ENCODE peak calls at places on chromosomes 6 and 20, in five cellular contexts. L is fibroblast of lung; S is naive thymus-derived CD4-positive, alpha-beta T cell; D is H9; Y is stomach. W is an unnamed sample.

GRCh38 chr6:52417675-52418111 is 2.4 kb upstream of the EFHC1 start:
- DNase-seq in L (peak; percentile 69), S (no peak), D (no peak), Y (peak; percentile 49), W (no peak)

GRCh38 chr6:109453594-109454482 is 1.7 kb downstream of the MICAL1 start:
- DNase-seq in L (peak; percentile 47), S (no peak), D (no peak), Y (no peak), W (no peak)

GRCh38 chr20:63771046-63771707 is 31.6 kb downstream of the SLC2A4RG start:
- DNase-seq in L (no peak), S (no peak), D (peak; percentile 23), Y (no peak), W (no peak)

GRCh38 chr6:116398366-116399005 is 27.7 kb downstream of the DSE start:
- DNase-seq in L (peak; percentile 64), S (no peak), D (no peak), Y (no peak), W (no peak)

GRCh38 chr6:30116724-30117123 is 3.8 kb upstream of the TRIM31 start:
- DNase-seq in L (no peak), S (no peak), D (no peak), Y (no peak), W (no peak)

GRCh38 chr6:90066715-90067114 is 172.4 kb downstream of the GJA10 start:
- DNase-seq in L (no peak), S (no peak), D (no peak), Y (no peak), W (no peak)

GRCh38 chr6:155311076-155311475 is 3.2 kb downstream of the TFB1M start:
- DNase-seq in L (peak; percentile 27), S (no peak), D (no peak), Y (peak; percentile 60), W (no peak)

GRCh38 chr6:36109092-36109491 is 21.2 kb upstream of the MAPK13 start:
- DNase-seq in L (no peak), S (no peak), D (no peak), Y (no peak), W (no peak)

GRCh38 chr20:4512891-4513550 is 208.7 kb upstream of the PRND start:
- DNase-seq in L (peak; percentile 91), S (no peak), D (no peak), Y (no peak), W (no peak)

GRCh38 chr6:106927531-106928398 is 46.8 kb downstream of the CD24 start:
- DNase-seq in L (peak; percentile 22), S (peak; percentile 32), D (peak; percentile 71), Y (peak; percentile 57), W (no peak)

GRCh38 chr20:59016795-59017492 is 2.3 kb upstream of the TUBB1 start:
- DNase-seq in L (no peak), S (no peak), D (no peak), Y (no peak), W (no peak)

GRCh38 chr6:71204741-71205140 is 83.9 kb upstream of the OGFRL1 start:
- DNase-seq in L (no peak), S (no peak), D (no peak), Y (no peak), W (no peak)

GRCh38 chr20:36315545-36316351 is 9.6 kb downstream of the DLGAP4 start:
- DNase-seq in L (no peak), S (no peak), D (peak; percentile 24), Y (no peak), W (peak; percentile 42)

GRCh38 chr20:9884061-9884460 is 45.2 kb upstream of the PAK5 start:
- DNase-seq in L (no peak), S (no peak), D (no peak), Y (no peak), W (no peak)

GRCh38 chr6:143514996-143515760 is 3.7 kb upstream of the FUCA2 start:
- DNase-seq in L (peak; percentile 52), S (no peak), D (no peak), Y (peak; percentile 73), W (no peak)

GRCh38 chr6:2697291-2697690 is 53.4 kb downstream of the MYLK4 start:
- DNase-seq in L (no peak), S (no peak), D (no peak), Y (no peak), W (no peak)

GRCh38 chr6:122491915-122492537 is 20.4 kb upstream of the SERINC1 start:
- DNase-seq in L (peak; percentile 75), S (peak; percentile 51), D (no peak), Y (peak; percentile 80), W (peak; percentile 78)

GRCh38 chr20:48776306-48776705 is 51.5 kb downstream of the PREX1 start:
- DNase-seq in L (peak; percentile 54), S (no peak), D (no peak), Y (no peak), W (peak; percentile 84)

GRCh38 chr6:21588812-21589811 is 4.4 kb upstream of the SOX4 start:
- DNase-seq in L (peak; percentile 93), S (peak; percentile 83), D (peak; percentile 90), Y (peak; percentile 92), W (peak; percentile 96)

GRCh38 chr6:135310291-135310690 is 129.2 kb downstream of the MYB start:
- DNase-seq in L (peak; percentile 2), S (no peak), D (no peak), Y (no peak), W (no peak)

GRCh38 chr20:51801220-51801991 is 915 bp downstream of the SALL4 start:
- DNase-seq in L (peak; percentile 7), S (no peak), D (peak; percentile 55), Y (peak; percentile 23), W (no peak)

DNA sequence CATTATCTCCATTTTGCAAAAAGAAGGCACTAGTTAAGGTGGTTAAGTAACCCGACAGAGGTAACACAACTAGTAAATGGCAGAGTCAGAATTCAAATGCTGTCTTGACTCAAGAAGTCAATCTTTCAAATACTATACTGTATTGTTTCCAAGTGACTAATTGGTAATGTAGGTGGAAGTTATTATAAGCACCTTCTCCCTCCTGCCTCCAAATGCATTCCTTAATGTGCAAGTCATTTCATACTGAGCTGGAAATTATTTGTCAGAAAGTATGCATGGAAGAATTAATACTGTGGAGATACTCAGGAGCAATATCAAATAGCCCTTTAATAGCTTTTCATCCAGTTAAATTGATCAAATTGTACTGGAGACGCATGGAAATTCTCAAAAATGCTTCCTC is 579.0 kb downstream of the DOK5 start:
- DNase-seq in L (no peak), S (no peak), D (no peak), Y (no peak), W (no peak)
- H3K9me3 ChIP-seq in L (no peaks in the 10 kb centered on the region), S (no peaks in the 10 kb centered on the region), D (no peaks in the 10 kb centered on the region), Y (no peaks in the 10 kb centered on the region), W (no peaks in the 10 kb centered on the region)

GRCh38 chr6:88669475-88669874 is 293.9 kb downstream of the RNGTT start:
- DNase-seq in L (no peak), S (no peak), D (no peak), Y (no peak), W (no peak)
- H3K9me3 ChIP-seq in L (no peaks in the 10 kb centered on the region), S (peaks cover 16% of the 10 kb centered on the region), D (peaks cover 13% of the 10 kb centered on the region), Y (peaks cover 72% of the 10 kb centered on the region), W (peaks cover 8% of the 10 kb centered on the region)

DNA sequence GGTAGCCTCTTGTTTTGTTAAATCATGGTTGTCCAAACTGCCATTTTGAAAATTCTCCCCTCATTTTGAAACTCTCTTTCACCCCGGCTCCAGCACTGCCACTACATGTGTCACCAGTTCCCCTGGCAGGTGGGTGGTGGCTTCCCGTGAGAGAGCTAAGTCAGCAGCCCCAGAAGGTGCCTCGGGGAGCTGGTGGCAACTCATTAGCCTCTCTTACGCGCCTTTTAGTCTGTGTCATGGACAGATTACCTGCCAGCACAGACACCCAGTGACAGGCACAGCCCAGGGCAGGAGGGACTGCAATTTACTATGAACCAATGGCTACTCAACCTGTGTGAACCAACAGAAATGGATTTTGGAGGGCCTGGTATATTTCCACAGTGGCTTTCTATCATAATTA is 147.1 kb upstream of the SASH1 start:
- DNase-seq in L (no peak), S (no peak), D (no peak), Y (no peak), W (no peak)
- H3K9me3 ChIP-seq in L (no peaks in the 10 kb centered on the region), S (no peaks in the 10 kb centered on the region), D (no peaks in the 10 kb centered on the region), Y (no peaks in the 10 kb centered on the region), W (no peaks in the 10 kb centered on the region)

GRCh38 chr6:87214831-87215230 is 59.5 kb downstream of the ZNF292 start:
- DNase-seq in L (no peak), S (no peak), D (no peak), Y (no peak), W (no peak)
- H3K9me3 ChIP-seq in L (no peaks in the 10 kb centered on the region), S (no peaks in the 10 kb centered on the region), D (no peaks in the 10 kb centered on the region), Y (no peaks in the 10 kb centered on the region), W (no peaks in the 10 kb centered on the region)

W was measured in aorta.